ENCODE peak calls at places on chromosomes 6 and 20, in ten cellular contexts. O, M, G, N, V, F, L, U, X and Z are unnamed samples.

GRCh38 chr6:14732845-14733757 is 512.8 kb upstream of the JARID2 start:
- DNase-seq in O (no peak), G (no peak), F (no peak), V (peak), U (peak), L (peak), X (no peak), M (no peak), N (peak), Z (peak)

GRCh38 chr20:49278817-49279676 is 1.2 kb upstream of the ZNFX1 start:
- DNase-seq in N (no peak), V (peak), U (no peak), L (no peak), F (no peak), X (no peak), M (no peak), O (no peak), G (no peak), Z (peak)

GRCh38 chr20:50317644-50318043 is 127.0 kb downstream of the CEBPB start:
- DNase-seq in X (no peak), O (no peak), U (no peak), L (no peak), F (no peak), V (no peak), N (no peak), G (no peak), M (peak), Z (no peak)

GRCh38 chr6:43278524-43279078 is 19.5 kb upstream of the SLC22A7 start:
- DNase-seq in F (no peak), N (no peak), U (no peak), L (no peak), X (peak), G (no peak), M (no peak), O (no peak), V (peak), Z (peak)

GRCh38 chr20:41395669-41396664 is 29.3 kb upstream of the EMILIN3 start:
- DNase-seq in V (no peak), N (peak), M (no peak), G (peak), F (no peak), L (no peak), O (no peak), U (peak), X (no peak), Z (no peak)

GRCh38 chr6:42555477-42556457 is 8.1 kb upstream of the UBR2 start:
- DNase-seq in N (no peak), M (no peak), G (peak), O (no peak), L (no peak), X (no peak), V (peak), F (no peak), U (peak), Z (no peak)

GRCh38 chr20:52667358-52667757 is 304.8 kb upstream of the TSHZ2 start:
- DNase-seq in M (no peak), L (no peak), U (no peak), F (no peak), O (no peak), V (no peak), N (no peak), X (no peak), G (no peak), Z (no peak)

GRCh38 chr20:20450461-20451027 is 82.6 kb downstream of the INSM1 start:
- DNase-seq in F (no peak), X (no peak), L (no peak), V (no peak), M (no peak), U (no peak), O (no peak), N (no peak), G (no peak), Z (no peak)

GRCh38 chr6:31829633-31830492 is 2.3 kb downstream of the HSPA1B start:
- DNase-seq in O (peak), F (no peak), G (no peak), X (no peak), V (no peak), L (no peak), M (no peak), N (no peak), U (no peak), Z (peak)

GRCh38 chr20:24775966-24776365 is 173.1 kb upstream of the CST7 start:
- DNase-seq in L (no peak), N (no peak), U (no peak), O (no peak), G (no peak), X (no peak), F (no peak), V (no peak), M (no peak), Z (no peak)

GRCh38 chr6:88843040-88843439 is 120.4 kb downstream of the RNGTT start:
- DNase-seq in N (no peak), G (no peak), L (no peak), X (no peak), V (no peak), U (no peak), F (no peak), M (no peak), O (no peak), Z (peak)

GRCh38 chr6:25934181-25934580 is 3.7 kb upstream of the SLC17A2 start:
- DNase-seq in V (no peak), O (no peak), G (no peak), M (no peak), X (no peak), N (no peak), F (no peak), U (no peak), L (no peak), Z (no peak)

GRCh38 chr6:14108571-14109410 is 8.8 kb upstream of the CD83 start:
- DNase-seq in X (no peak), L (no peak), G (no peak), F (peak), V (no peak), O (no peak), N (no peak), U (no peak), M (peak), Z (no peak)

GRCh38 chr6:72286911-72287311 is 335.0 kb upstream of the KCNQ5 start:
- DNase-seq in V (no peak), M (no peak), O (peak), F (no peak), L (no peak), U (no peak), N (no peak), X (no peak), G (no peak), Z (peak)

GRCh38 chr6:131949615-131949908 is 1.6 kb downstream of the CCN2 start:
- DNase-seq in F (no peak), V (no peak), L (no peak), U (no peak), X (peak), G (no peak), M (no peak), O (no peak), N (no peak), Z (peak)

GRCh38 chr20:43666376-43667328 is at the start of gene MYBL2:
- DNase-seq in O (peak), M (peak), V (peak), U (peak), G (peak), X (peak), L (peak), F (peak), N (peak), Z (peak)

GRCh38 chr6:2935566-2936291 is 32.6 kb upstream of the SERPINB9 start:
- DNase-seq in V (no peak), U (peak), F (no peak), G (no peak), M (no peak), X (no peak), L (no peak), O (no peak), N (peak), Z (no peak)

GRCh38 chr20:6126846-6127245 is 4.0 kb upstream of the FERMT1 start:
- DNase-seq in L (no peak), V (no peak), F (no peak), O (no peak), N (no peak), U (no peak), X (no peak), M (no peak), G (no peak), Z (no peak)

GRCh38 chr6:158586652-158587051 is 26.8 kb downstream of the TMEM181 start:
- DNase-seq in O (no peak), X (no peak), L (no peak), G (no peak), V (no peak), F (no peak), N (no peak), M (no peak), U (no peak), Z (no peak)

GRCh38 chr20:4808872-4809271 is 87.2 kb downstream of the PRND start:
- DNase-seq in G (no peak), N (no peak), U (no peak), X (no peak), L (no peak), O (no peak), F (no peak), M (no peak), V (no peak), Z (peak)

GRCh38 chr6:116971959-116972358 is 94.9 kb downstream of the RFX6 start:
- DNase-seq in F (no peak), L (no peak), X (no peak), N (no peak), O (peak), V (peak), G (peak), M (no peak), U (no peak), Z (peak)